ENCODE peak calls at places on chromosomes 1 and 21, in seven cellular contexts. T is GM12878, P is GM23338, J is Panc1, O is upper lobe of left lung, H is HCT116, W is K562. B is an unnamed sample.

GRCh38 chr1:203084588-203085527 is 954 bp downstream of the MYOG start:
- ATAC-seq in P (peak; percentile 62), W (peak; percentile 84), J (no peak), H (peak; percentile 88), T (peak; percentile 75), O (no peak), B (no peak)

GRCh38 chr21:27674037-27674436 is 707.1 kb upstream of the ADAMTS5 start:
- ATAC-seq in T (no peak), O (peak; percentile 88), H (no peak), W (no peak), J (no peak), P (no peak), B (peak; percentile 16)

GRCh38 chr1:21904475-21904724 is 32.7 kb downstream of the HSPG2 start:
- ATAC-seq in J (peak; percentile 4), O (no peak), P (no peak), T (no peak), H (peak; percentile 25), W (no peak), B (peak; percentile 1)

GRCh38 chr1:5751833-5752714 is 240.2 kb downstream of the NPHP4 start:
- ATAC-seq in P (peak; percentile 33), H (peak; percentile 48), W (peak; percentile 67), J (no peak), O (no peak), T (no peak), B (no peak)

GRCh38 chr1:38173157-38173831 is 126.7 kb upstream of the POU3F1 start:
- ATAC-seq in H (no peak), O (no peak), J (no peak), P (no peak), W (no peak), T (peak; percentile 90), B (no peak)

GRCh38 chr1:198929961-198930599 is 291.2 kb downstream of the PTPRC start:
- ATAC-seq in O (peak; percentile 86), P (no peak), W (no peak), T (peak; percentile 69), H (peak; percentile 69), J (peak; percentile 82), B (no peak)

GRCh38 chr1:206753141-206753540 is 17.4 kb upstream of the IL19 start:
- ATAC-seq in J (no peak), H (no peak), P (no peak), T (no peak), W (no peak), O (peak; percentile 41), B (no peak)

GRCh38 chr21:43921979-43922945 is 57.2 kb downstream of the AGPAT3 start:
- ATAC-seq in J (no peak), H (no peak), W (peak; percentile 83), O (no peak), P (peak; percentile 6), T (peak; percentile 61), B (peak; percentile 13)

GRCh38 chr1:173418107-173418985 is 58.8 kb upstream of the PRDX6 start:
- ATAC-seq in H (no peak), J (no peak), P (no peak), W (no peak), T (peak; percentile 49), O (no peak), B (no peak)

GRCh38 chr1:54160351-54160750 is 7.6 kb upstream of the CDCP2 start:
- ATAC-seq in J (no peak), W (no peak), P (no peak), O (no peak), T (no peak), H (no peak), B (no peak)

GRCh38 chr21:38887750-38888149 is 82.0 kb downstream of the ETS2 start:
- ATAC-seq in J (no peak), O (no peak), H (no peak), T (no peak), W (no peak), P (no peak), B (no peak)

GRCh38 chr1:178352790-178353416 is 143.9 kb downstream of the CLEC20A start:
- ATAC-seq in J (peak; percentile 48), P (no peak), H (no peak), O (no peak), T (no peak), W (no peak), B (no peak)

GRCh38 chr1:164660415-164661174 is 101.6 kb downstream of the PBX1 start:
- ATAC-seq in H (peak; percentile 73), J (no peak), P (no peak), O (peak; percentile 75), T (peak; percentile 86), W (no peak), B (no peak)

GRCh38 chr1:235317179-235317578 is 10.8 kb downstream of the ARID4B start:
- ATAC-seq in W (peak; percentile 11), J (peak; percentile 34), T (peak; percentile 70), H (no peak), O (no peak), P (no peak), B (no peak)

GRCh38 chr1:46510998-46511365 is 21.3 kb downstream of the DMBX1 start:
- ATAC-seq in W (no peak), P (no peak), T (no peak), H (no peak), O (no peak), J (no peak), B (no peak)

GRCh38 chr1:118842462-118843201 is 145.5 kb downstream of the TBX15 start:
- ATAC-seq in P (peak; percentile 43), J (no peak), O (peak; percentile 61), W (no peak), H (no peak), T (no peak), B (peak; percentile 25)

GRCh38 chr1:24870551-24871195 is 59.4 kb downstream of the RUNX3 start:
- ATAC-seq in J (no peak), T (peak; percentile 63), W (no peak), P (no peak), H (no peak), O (no peak), B (no peak)

GRCh38 chr21:31236528-31236927 is 107.5 kb downstream of the TIAM1 start:
- ATAC-seq in O (no peak), P (no peak), W (no peak), J (no peak), H (no peak), T (no peak), B (no peak)

GRCh38 chr1:98066911-98067310 is 146.1 kb upstream of the DPYD start:
- ATAC-seq in T (no peak), O (no peak), P (no peak), W (no peak), J (no peak), H (no peak), B (no peak)

GRCh38 chr1:17711577-17711910 is 43.6 kb upstream of the ACTL8 start:
- ATAC-seq in H (no peak), T (no peak), O (no peak), W (no peak), J (no peak), P (no peak), B (no peak)

GRCh38 chr1:177589166-177589565 is 380.7 kb downstream of the SEC16B start:
- ATAC-seq in P (no peak), T (no peak), H (no peak), J (no peak), O (no peak), W (no peak), B (no peak)

DNA sequence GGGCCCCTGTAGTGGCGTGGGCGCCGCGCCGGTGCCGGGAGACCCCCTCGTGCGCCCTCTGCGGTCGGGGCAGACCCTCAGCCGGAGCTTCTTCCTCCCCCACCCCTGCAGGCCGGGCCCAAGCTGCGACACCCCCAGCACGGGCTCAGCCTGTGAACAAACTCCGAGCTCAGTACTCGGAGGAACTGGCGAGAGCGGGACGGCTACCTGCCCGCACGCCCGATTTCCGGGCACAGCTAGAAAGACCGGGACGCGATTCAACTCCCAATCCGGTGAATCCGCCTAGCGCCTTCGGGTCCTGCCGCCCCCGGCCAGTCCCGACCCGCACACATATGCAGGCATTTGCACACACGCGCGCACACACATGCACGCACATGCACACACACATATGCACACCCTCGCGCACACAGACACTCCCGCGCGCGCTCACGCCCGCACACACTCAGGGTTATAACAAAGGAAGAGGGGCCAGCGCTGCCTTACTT is 580 bp upstream of the BLACAT1 start:
- ATAC-seq in H (peak; percentile 34), P (peak; percentile 17), O (no peak), J (peak; percentile 68), T (no peak), W (no peak), B (no peak)
- H3K4me3 ChIP-seq in H (peak overlapping the region; percentile 45), P (peak overlapping the region; percentile 85), O (peak overlapping the region; percentile 36), J (peak overlapping the region; percentile 44), T (no peak overlapping the region), W (no peak overlapping the region), B (peak overlapping the region; percentile 36)

GRCh38 chr1:43286115-43286514 is 734 bp upstream of the C1orf210 start:
- ATAC-seq in O (no peak), J (no peak), W (no peak), H (no peak), P (peak; percentile 23), T (no peak), B (no peak)

GRCh38 chr1:43284711-43285110 is 670 bp downstream of the C1orf210 start:
- ATAC-seq in J (no peak), T (no peak), P (no peak), O (no peak), W (no peak), H (no peak), B (no peak)

GRCh38 chr1:43284065-43284464 is 1.3 kb downstream of the C1orf210 start:
- ATAC-seq in P (no peak), W (no peak), H (no peak), T (no peak), J (no peak), O (no peak), B (no peak)

GRCh38 chr1:43286533-43286932 is 1.2 kb upstream of the C1orf210 start:
- ATAC-seq in H (no peak), T (no peak), J (no peak), W (no peak), O (no peak), P (no peak), B (no peak)

DNA sequence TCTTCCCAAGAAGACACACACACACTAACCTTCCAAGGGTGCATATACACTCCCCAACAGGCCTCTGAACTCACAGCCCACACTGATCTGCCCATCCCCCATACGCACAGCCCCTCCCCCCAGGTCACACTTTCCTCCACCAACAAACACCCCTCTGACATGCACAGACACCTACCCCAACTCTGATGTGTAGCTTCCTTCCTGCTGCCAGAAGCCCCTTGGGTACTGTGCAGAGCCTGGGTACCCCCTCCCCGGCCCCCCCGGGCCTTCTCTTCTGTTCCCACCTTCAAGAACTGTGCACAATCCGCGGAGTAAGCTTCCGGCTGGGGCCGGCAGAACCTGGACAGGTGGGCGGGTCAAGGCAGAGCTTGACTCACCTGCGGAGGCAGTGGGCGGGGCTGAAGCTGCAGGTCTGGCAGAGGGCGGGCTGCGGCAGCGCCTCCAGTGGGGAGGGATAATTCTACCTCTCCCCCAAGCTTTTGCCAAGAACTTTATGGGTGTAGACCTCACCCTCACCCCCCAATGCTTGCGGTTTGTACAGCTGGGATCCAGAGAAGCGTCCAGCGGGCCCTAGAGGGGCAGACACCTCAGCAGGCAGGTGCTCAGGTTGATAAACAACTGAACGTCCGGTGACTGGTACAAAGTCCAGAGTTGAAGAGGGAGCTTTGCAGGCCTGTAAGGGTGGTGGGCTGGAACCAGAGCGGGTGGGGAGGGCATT is at the start of gene C1orf210:
- ATAC-seq in O (peak; percentile 72), H (peak; percentile 97), P (peak; percentile 95), J (no peak), W (peak; percentile 84), T (no peak), B (no peak)
- TF ChIP-seq POLR2AphosphoS5 in O (no peak), H (peak; percentile 72), P (peak; percentile 40), J (no peak), W (no peak), T (no peak), B (no peak)

GRCh38 chr21:28857720-28858119 is 135.0 kb downstream of the LTN1 start:
- ATAC-seq in W (no peak), P (no peak), T (no peak), H (no peak), O (no peak), J (no peak), B (no peak)
- H3K4me3 ChIP-seq in W (no peak overlapping the region), P (no peak overlapping the region), T (no peak overlapping the region), H (no peak overlapping the region), O (no peak overlapping the region), J (no peak overlapping the region), B (no peak overlapping the region)

GRCh38 chr1:27885620-27886352 is 13.4 kb downstream of the THEMIS2 start:
- ATAC-seq in P (no peak), W (no peak), O (peak; percentile 75), T (no peak), H (no peak), J (no peak), B (peak; percentile 54)
- TF ChIP-seq POLR2AphosphoS5 in P (no peak), W (no peak), O (peak; percentile 28), T (no peak), H (no peak), J (no peak), B (no peak)